ENCODE peak calls at places on chromosomes 16 and 17, in six cellular contexts. Q, O, W, J, I and M are unnamed samples.

GRCh38 chr16:12453832-12454231 is 349.9 kb downstream of the CPPED1 start:
- DNase-seq in Q (no peak), O (no peak), W (no peak), J (no peak), I (no peak), M (no peak)

GRCh38 chr16:66899310-66899944 is 19.1 kb downstream of the PDP2 start:
- DNase-seq in Q (no peak), O (no peak), W (no peak), J (no peak), I (no peak), M (peak; percentile 62)

GRCh38 chr16:81581107-81581506 is 136.5 kb downstream of the CMIP start:
- DNase-seq in Q (no peak), O (no peak), W (peak; percentile 70), J (no peak), I (no peak), M (no peak)

GRCh38 chr16:12677472-12677871 is 126.2 kb downstream of the CPPED1 start:
- DNase-seq in Q (no peak), O (no peak), W (no peak), J (no peak), I (no peak), M (no peak)

GRCh38 chr16:30741461-30741914 is 6.7 kb upstream of the PHKG2 start:
- DNase-seq in Q (peak; percentile 60), O (peak; percentile 84), W (peak; percentile 75), J (no peak), I (no peak), M (no peak)

GRCh38 chr16:77896357-77896972 is 108.1 kb downstream of the VAT1L start:
- DNase-seq in Q (no peak), O (no peak), W (no peak), J (no peak), I (no peak), M (no peak)

GRCh38 chr17:78133971-78134898 is 3.7 kb downstream of the TMC8 start:
- DNase-seq in Q (peak; percentile 93), O (peak; percentile 80), W (no peak), J (no peak), I (peak; percentile 39), M (no peak)

GRCh38 chr17:60256174-60256573 is 106.4 kb downstream of the CA4 start:
- DNase-seq in Q (no peak), O (no peak), W (no peak), J (no peak), I (no peak), M (no peak)

GRCh38 chr17:39679521-39680192 is 8.2 kb downstream of the PGAP3 start:
- DNase-seq in Q (no peak), O (no peak), W (no peak), J (no peak), I (no peak), M (no peak)

GRCh38 chr16:88813396-88814143 is 1.8 kb upstream of the APRT start:
- DNase-seq in Q (no peak), O (no peak), W (no peak), J (no peak), I (no peak), M (no peak)

GRCh38 chr16:27102701-27103575 is 36.2 kb downstream of the C16orf82 start:
- DNase-seq in Q (no peak), O (no peak), W (no peak), J (no peak), I (no peak), M (no peak)

GRCh38 chr17:36008998-36009665 is 7.8 kb upstream of the CCL15 start:
- DNase-seq in Q (peak; percentile 54), O (no peak), W (no peak), J (no peak), I (no peak), M (no peak)

GRCh38 chr16:2212362-2213324 is 2.0 kb upstream of the BRICD5 start:
- DNase-seq in Q (no peak), O (peak; percentile 83), W (no peak), J (no peak), I (no peak), M (no peak)

GRCh38 chr17:29593546-29594440 is 861 bp downstream of the ANKRD13B start:
- DNase-seq in Q (peak; percentile 94), O (peak; percentile 69), W (peak; percentile 18), J (no peak), I (no peak), M (no peak)
- TF ChIP-seq CTCF in Q (peak; percentile 25), O (no peak), W (no peak), J (no peak), I (peak; percentile 20), M (peak; percentile 9)

DNA sequence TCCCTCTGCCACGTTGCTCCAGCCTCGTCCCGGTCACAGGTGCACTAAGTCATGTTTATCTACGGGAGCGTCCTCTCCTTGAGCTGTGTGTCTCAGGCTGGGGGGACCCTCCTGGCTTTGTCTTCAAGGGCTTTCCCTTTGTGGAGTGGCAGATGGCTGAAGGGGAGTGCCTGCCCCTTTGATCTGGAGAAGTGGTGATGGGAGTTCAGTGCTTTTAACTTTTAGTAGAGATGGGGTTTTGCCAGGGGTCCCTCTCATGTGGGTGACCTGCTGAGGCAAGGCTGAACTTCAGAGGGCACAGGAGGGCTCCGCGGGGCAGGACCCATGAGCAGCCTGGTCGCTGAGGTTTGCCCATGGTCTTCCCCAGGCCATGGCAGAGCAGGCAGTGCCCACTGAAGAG is 73.1 kb upstream of the CDC42EP4 start:
- DNase-seq in Q (no peak), O (no peak), W (no peak), J (no peak), I (no peak), M (no peak)
- TF ChIP-seq CTCF in Q (no peak), O (no peak), W (no peak), J (no peak), I (no peak), M (no peak)

GRCh38 chr17:58786586-58787295 is 31.1 kb downstream of the PPM1E start:
- DNase-seq in Q (no peak), O (no peak), W (no peak), J (no peak), I (no peak), M (peak; percentile 69)
- TF ChIP-seq CTCF in Q (no peak), O (no peak), W (no peak), J (no peak), I (no peak), M (no peak)

GRCh38 chr17:37194208-37194607 is 181.6 kb upstream of the C17orf78 start:
- DNase-seq in Q (peak; percentile 51), O (no peak), W (no peak), J (no peak), I (no peak), M (no peak)
- TF ChIP-seq CTCF in Q (peak; percentile 42), O (no peak), W (no peak), J (no peak), I (no peak), M (no peak)